ENCODE peak calls at places on chromosomes 16 and 17, in nine cellular contexts. J is activated naive CD8-positive, alpha-beta T cell treated with anti-CD3 and anti-CD28 coated beads for 36 hours; T is effector CD4-positive, alpha-beta T cell; H is NCI-H1105 treated with DMSO at 0.1 percent for 48 hours; B is SIG-M5; V is activated naive CD4-positive, alpha-beta T cell; D is stromal cell of bone marrow; Z is stimulated activated CD4-positive, alpha-beta T cell treated with anti-CD3 and anti-CD28 coated beads, Interleukin-4, amount 100 ng/mL, for 4 hours; N is NCI-H1930. I is an unnamed sample.

GRCh38 chr17:62735027-62735651 is 73.0 kb downstream of the MARCHF10 start:
- DNase-seq in J (no peak), T (no peak), H (no peak), B (no peak), V (no peak), D (no peak), Z (no peak), N (no peak), I (no peak)

GRCh38 chr16:56512025-56512424 is 7.8 kb downstream of the BBS2 start:
- DNase-seq in J (no peak), T (no peak), H (no peak), B (no peak), V (no peak), D (no peak), Z (no peak), N (no peak), I (no peak)

GRCh38 chr16:58501242-58502131 is 1.5 kb downstream of the NDRG4 start:
- DNase-seq in J (peak; percentile 62), T (peak; percentile 40), H (peak; percentile 44), B (no peak), V (no peak), D (no peak), Z (peak; percentile 54), N (peak; percentile 57), I (peak; percentile 66)

GRCh38 chr17:63033142-63033541 is 67.1 kb downstream of the TANC2 start:
- DNase-seq in J (no peak), T (no peak), H (no peak), B (no peak), V (no peak), D (no peak), Z (no peak), N (no peak), I (no peak)

GRCh38 chr16:3716831-3717234 is 491 bp downstream of the TRAP1 start:
- DNase-seq in J (peak; percentile 34), T (peak; percentile 12), H (no peak), B (no peak), V (no peak), D (no peak), Z (peak; percentile 28), N (peak; percentile 34), I (peak; percentile 48)

GRCh38 chr17:64786337-64786736 is 124.2 kb upstream of the SMURF2 start:
- DNase-seq in J (no peak), T (no peak), H (no peak), B (no peak), V (no peak), D (no peak), Z (no peak), N (no peak), I (no peak)

GRCh38 chr16:84606081-84606875 is 11.6 kb downstream of the COTL1 start:
- DNase-seq in J (no peak), T (no peak), H (no peak), B (no peak), V (no peak), D (no peak), Z (no peak), N (no peak), I (no peak)

GRCh38 chr16:27698266-27698665 is 148.3 kb downstream of the KATNIP start:
- DNase-seq in J (no peak), T (no peak), H (no peak), B (no peak), V (no peak), D (no peak), Z (no peak), N (no peak), I (peak; percentile 73)

GRCh38 chr17:47265983-47266541 is 12.4 kb downstream of the ITGB3 start:
- DNase-seq in J (no peak), T (no peak), H (no peak), B (no peak), V (no peak), D (peak; percentile 76), Z (no peak), N (no peak), I (no peak)

GRCh38 chr16:72300892-72301291 is 128.9 kb upstream of the PMFBP1 start:
- DNase-seq in J (no peak), T (no peak), H (peak; percentile 54), B (no peak), V (no peak), D (no peak), Z (no peak), N (no peak), I (no peak)

GRCh38 chr17:70405492-70406220 is 236.3 kb downstream of the KCNJ2 start:
- DNase-seq in J (no peak), T (no peak), H (no peak), B (no peak), V (no peak), D (peak; percentile 92), Z (no peak), N (no peak), I (no peak)

GRCh38 chr16:55294947-55295346 is 29.1 kb upstream of the IRX6 start:
- DNase-seq in J (no peak), T (no peak), H (no peak), B (no peak), V (no peak), D (peak; percentile 33), Z (no peak), N (no peak), I (no peak)

GRCh38 chr17:79189264-79189663 is 114.6 kb downstream of the ENGASE start:
- DNase-seq in J (no peak), T (no peak), H (no peak), B (no peak), V (no peak), D (no peak), Z (no peak), N (no peak), I (peak; percentile 89)

GRCh38 chr16:64892843-64893242 is 229.0 kb downstream of the CDH11 start:
- DNase-seq in J (no peak), T (no peak), H (no peak), B (no peak), V (no peak), D (peak; percentile 86), Z (no peak), N (no peak), I (no peak)

GRCh38 chr17:78882546-78883089 is 20.4 kb downstream of the CEP295NL start:
- DNase-seq in J (no peak), T (no peak), H (no peak), B (no peak), V (no peak), D (no peak), Z (no peak), N (no peak), I (peak; percentile 76)

GRCh38 chr16:85913688-85914422 is 14.9 kb downstream of the IRF8 start:
- DNase-seq in J (no peak), T (no peak), H (no peak), B (no peak), V (no peak), D (no peak), Z (no peak), N (no peak), I (no peak)

GRCh38 chr17:57207396-57207795 is 48.9 kb upstream of the MSI2 start:
- DNase-seq in J (no peak), T (no peak), H (no peak), B (no peak), V (no peak), D (no peak), Z (no peak), N (no peak), I (peak; percentile 55)

GRCh38 chr16:83205896-83206295 is 579.1 kb downstream of the CDH13 start:
- DNase-seq in J (no peak), T (no peak), H (no peak), B (no peak), V (no peak), D (no peak), Z (no peak), N (no peak), I (no peak)

GRCh38 chr16:88264641-88265285 is 118.0 kb upstream of the ZNF469 start:
- DNase-seq in J (peak; percentile 74), T (peak; percentile 11), H (no peak), B (no peak), V (no peak), D (peak; percentile 86), Z (peak; percentile 28), N (no peak), I (no peak)

GRCh38 chr17:44381810-44382209 is 7.6 kb downstream of the ITGA2B start:
- DNase-seq in J (no peak), T (no peak), H (no peak), B (no peak), V (no peak), D (no peak), Z (no peak), N (no peak), I (no peak)

GRCh38 chr17:40177275-40177874 is at the start of gene RAPGEFL1:
- DNase-seq in J (peak; percentile 83), T (peak; percentile 70), H (peak; percentile 73), B (no peak), V (peak; percentile 69), D (no peak), Z (peak; percentile 84), N (peak; percentile 63), I (no peak)

GRCh38 chr16:3999479-3999868 is 116.8 kb downstream of the ADCY9 start:
- DNase-seq in J (no peak), T (no peak), H (no peak), B (no peak), V (no peak), D (peak; percentile 52), Z (no peak), N (no peak), I (peak; percentile 89)

GRCh38 chr16:74909665-74910064 is 75.3 kb downstream of the WDR59 start:
- DNase-seq in J (no peak), T (no peak), H (no peak), B (no peak), V (no peak), D (no peak), Z (no peak), N (no peak), I (no peak)

GRCh38 chr16:11717811-11718210 is 24.8 kb downstream of the TXNDC11 start:
- DNase-seq in J (no peak), T (no peak), H (no peak), B (no peak), V (no peak), D (no peak), Z (no peak), N (no peak), I (no peak)

GRCh38 chr17:44820631-44821196 is 9.4 kb downstream of the GJC1 start:
- DNase-seq in J (no peak), T (no peak), H (peak; percentile 97), B (no peak), V (no peak), D (peak; percentile 82), Z (no peak), N (peak; percentile 27), I (peak; percentile 90)

GRCh38 chr16:68093816-68094613 is 8.8 kb downstream of the NFATC3 start:
- DNase-seq in J (no peak), T (no peak), H (no peak), B (no peak), V (no peak), D (no peak), Z (no peak), N (no peak), I (no peak)

GRCh38 chr16:9612267-9612666 is 520.8 kb downstream of the HAPSTR1 start:
- DNase-seq in J (no peak), T (no peak), H (no peak), B (no peak), V (no peak), D (no peak), Z (no peak), N (no peak), I (no peak)

GRCh38 chr16:675884-676564 is 553 bp downstream of the RHBDL1 start:
- DNase-seq in J (no peak), T (no peak), H (no peak), B (no peak), V (no peak), D (no peak), Z (no peak), N (no peak), I (no peak)

GRCh38 chr16:23182675-23183485 is at the start of gene SCNN1G:
- DNase-seq in J (no peak), T (no peak), H (peak; percentile 20), B (no peak), V (no peak), D (no peak), Z (no peak), N (no peak), I (peak; percentile 59)

GRCh38 chr16:77794586-77794985 is 6.2 kb downstream of the VAT1L start:
- DNase-seq in J (no peak), T (no peak), H (no peak), B (no peak), V (no peak), D (peak; percentile 9), Z (no peak), N (no peak), I (no peak)

GRCh38 chr16:11687606-11688519 is 19.6 kb downstream of the SNN start:
- DNase-seq in J (no peak), T (no peak), H (no peak), B (no peak), V (no peak), D (no peak), Z (no peak), N (no peak), I (peak; percentile 90)